ENCODE peak calls at places on chromosomes 5 and 9, in seven cellular contexts. One of them, this sample, is unnamed.
A peak's percentile ranks its signal among the peaks of the same experiment; 100 is the strongest.

GRCh38 chr9:124447297-124447661 is 3.0 kb upstream of the ADGRD2 start:
- DNase-seq in SK-N-SH: no peak
- DNase-seq in HepG2: no peak
- DNase-seq in GM12892: no peak
- DNase-seq in K562: no peak
- DNase-seq in H1: no peak
- DNase-seq in GM12878: no peak
- DNase-seq in this sample: no peak

GRCh38 chr5:88724201-88724600 is 158.8 kb downstream of the MEF2C start:
- DNase-seq in SK-N-SH: no peak
- DNase-seq in HepG2: no peak
- DNase-seq in GM12892: no peak
- DNase-seq in K562: no peak
- DNase-seq in H1: no peak
- DNase-seq in GM12878: no peak
- DNase-seq in this sample: no peak

GRCh38 chr9:99253772-99254431 is 31.8 kb downstream of the SEC61B start:
- DNase-seq in SK-N-SH: no peak
- DNase-seq in HepG2: no peak
- DNase-seq in GM12892: peak; percentile 72
- DNase-seq in K562: no peak
- DNase-seq in H1: no peak
- DNase-seq in GM12878: peak; percentile 90
- DNase-seq in this sample: peak; percentile 46

GRCh38 chr5:177478711-177479646 is 5.5 kb upstream of the DBN1 start:
- DNase-seq in SK-N-SH: peak; percentile 73
- DNase-seq in HepG2: no peak
- DNase-seq in GM12892: no peak
- DNase-seq in K562: no peak
- DNase-seq in H1: no peak
- DNase-seq in GM12878: no peak
- DNase-seq in this sample: no peak

GRCh38 chr9:29332789-29333188 is 1759.5 kb upstream of the C9orf72 start:
- DNase-seq in SK-N-SH: no peak
- DNase-seq in HepG2: no peak
- DNase-seq in GM12892: no peak
- DNase-seq in K562: no peak
- DNase-seq in H1: no peak
- DNase-seq in GM12878: no peak
- DNase-seq in this sample: no peak

GRCh38 chr5:5320062-5320805 is 102.2 kb upstream of the ICE1 start:
- DNase-seq in SK-N-SH: no peak
- DNase-seq in HepG2: no peak
- DNase-seq in GM12892: no peak
- DNase-seq in K562: no peak
- DNase-seq in H1: no peak
- DNase-seq in GM12878: no peak
- DNase-seq in this sample: no peak

GRCh38 chr9:6739218-6739617 is 18.6 kb upstream of the KDM4C start:
- DNase-seq in SK-N-SH: peak; percentile 33
- DNase-seq in HepG2: peak; percentile 39
- DNase-seq in GM12892: no peak
- DNase-seq in K562: no peak
- DNase-seq in H1: no peak
- DNase-seq in GM12878: no peak
- DNase-seq in this sample: no peak

GRCh38 chr9:98605116-98605515 is 103.6 kb downstream of the GABBR2 start:
- DNase-seq in SK-N-SH: no peak
- DNase-seq in HepG2: no peak
- DNase-seq in GM12892: no peak
- DNase-seq in K562: no peak
- DNase-seq in H1: no peak
- DNase-seq in GM12878: no peak
- DNase-seq in this sample: no peak

GRCh38 chr9:134651226-134651905 is 9.8 kb downstream of the COL5A1 start:
- DNase-seq in SK-N-SH: no peak
- DNase-seq in HepG2: no peak
- DNase-seq in GM12892: no peak
- DNase-seq in K562: no peak
- DNase-seq in H1: no peak
- DNase-seq in GM12878: no peak
- DNase-seq in this sample: no peak

GRCh38 chr9:136545065-136545965 is 533 bp downstream of the NOTCH1 start:
- DNase-seq in SK-N-SH: peak; percentile 65
- DNase-seq in HepG2: no peak
- DNase-seq in GM12892: peak; percentile 66
- DNase-seq in K562: peak; percentile 51
- DNase-seq in H1: no peak
- DNase-seq in GM12878: no peak
- DNase-seq in this sample: peak; percentile 63

GRCh38 chr5:56791396-56791795 is 24.0 kb upstream of the MAP3K1 start:
- DNase-seq in SK-N-SH: no peak
- DNase-seq in HepG2: no peak
- DNase-seq in GM12892: peak; percentile 11
- DNase-seq in K562: no peak
- DNase-seq in H1: no peak
- DNase-seq in GM12878: no peak
- DNase-seq in this sample: no peak

GRCh38 chr5:61535828-61536227 is 203.8 kb downstream of the ZSWIM6 start:
- DNase-seq in SK-N-SH: no peak
- DNase-seq in HepG2: no peak
- DNase-seq in GM12892: no peak
- DNase-seq in K562: no peak
- DNase-seq in H1: no peak
- DNase-seq in GM12878: no peak
- DNase-seq in this sample: no peak

GRCh38 chr5:83724915-83725314 is 4.3 kb upstream of the HAPLN1 start:
- DNase-seq in SK-N-SH: peak; percentile 10
- DNase-seq in HepG2: no peak
- DNase-seq in GM12892: no peak
- DNase-seq in K562: no peak
- DNase-seq in H1: no peak
- DNase-seq in GM12878: no peak
- DNase-seq in this sample: no peak

GRCh38 chr9:69157751-69158466 is 16.2 kb upstream of the TJP2 start:
- DNase-seq in SK-N-SH: no peak
- DNase-seq in HepG2: no peak
- DNase-seq in GM12892: no peak
- DNase-seq in K562: no peak
- DNase-seq in H1: no peak
- DNase-seq in GM12878: no peak
- DNase-seq in this sample: no peak

GRCh38 chr5:141508808-141509611 is 20.1 kb downstream of the PCDHGC5 start:
- DNase-seq in SK-N-SH: peak; percentile 90
- DNase-seq in HepG2: peak; percentile 5
- DNase-seq in GM12892: no peak
- DNase-seq in K562: no peak
- DNase-seq in H1: no peak
- DNase-seq in GM12878: no peak
- DNase-seq in this sample: no peak

GRCh38 chr5:142353093-142353472 is 28.3 kb upstream of the SPRY4 start:
- DNase-seq in SK-N-SH: no peak
- DNase-seq in HepG2: peak; percentile 96
- DNase-seq in GM12892: no peak
- DNase-seq in K562: no peak
- DNase-seq in H1: no peak
- DNase-seq in GM12878: no peak
- DNase-seq in this sample: no peak

GRCh38 chr5:14399054-14399657 is 182.4 kb upstream of the OTULINL start:
- DNase-seq in SK-N-SH: peak; percentile 56
- DNase-seq in HepG2: peak; percentile 28
- DNase-seq in GM12892: no peak
- DNase-seq in K562: peak; percentile 38
- DNase-seq in H1: no peak
- DNase-seq in GM12878: no peak
- DNase-seq in this sample: peak; percentile 32

GRCh38 chr9:93958121-93958874 is 3.1 kb upstream of the BARX1 start:
- DNase-seq in SK-N-SH: peak; percentile 66
- DNase-seq in HepG2: no peak
- DNase-seq in GM12892: no peak
- DNase-seq in K562: no peak
- DNase-seq in H1: peak; percentile 75
- DNase-seq in GM12878: no peak
- DNase-seq in this sample: no peak

GRCh38 chr9:93954436-93955355 is at the start of gene BARX1:
- DNase-seq in SK-N-SH: peak; percentile 63
- DNase-seq in HepG2: no peak
- DNase-seq in GM12892: no peak
- DNase-seq in K562: no peak
- DNase-seq in H1: peak; percentile 79
- DNase-seq in GM12878: no peak
- DNase-seq in this sample: no peak

GRCh38 chr9:93953492-93954435 is 1.4 kb downstream of the BARX1 start:
- DNase-seq in SK-N-SH: peak; percentile 33
- DNase-seq in HepG2: no peak
- DNase-seq in GM12892: no peak
- DNase-seq in K562: no peak
- DNase-seq in H1: peak; percentile 65
- DNase-seq in GM12878: no peak
- DNase-seq in this sample: no peak

GRCh38 chr9:93955356-93956182 is 414 bp upstream of the BARX1 start:
- DNase-seq in SK-N-SH: peak; percentile 58
- DNase-seq in HepG2: no peak
- DNase-seq in GM12892: no peak
- DNase-seq in K562: no peak
- DNase-seq in H1: peak; percentile 79
- DNase-seq in GM12878: no peak
- DNase-seq in this sample: no peak

GRCh38 chr9:93956183-93956784 is 1.1 kb upstream of the BARX1 start:
- DNase-seq in SK-N-SH: no peak
- DNase-seq in HepG2: no peak
- DNase-seq in GM12892: no peak
- DNase-seq in K562: no peak
- DNase-seq in H1: no peak
- DNase-seq in GM12878: no peak
- DNase-seq in this sample: no peak
- TF ChIP-seq TAF1 in SK-N-SH: no peak
- TF ChIP-seq TAF1 in HepG2: no peak
- TF ChIP-seq TAF1 in GM12892: no peak
- TF ChIP-seq TAF1 in K562: no peak
- TF ChIP-seq TAF1 in H1: no peak
- TF ChIP-seq TAF1 in GM12878: no peak
- TF ChIP-seq TAF1 in this sample: no peak

DNA sequence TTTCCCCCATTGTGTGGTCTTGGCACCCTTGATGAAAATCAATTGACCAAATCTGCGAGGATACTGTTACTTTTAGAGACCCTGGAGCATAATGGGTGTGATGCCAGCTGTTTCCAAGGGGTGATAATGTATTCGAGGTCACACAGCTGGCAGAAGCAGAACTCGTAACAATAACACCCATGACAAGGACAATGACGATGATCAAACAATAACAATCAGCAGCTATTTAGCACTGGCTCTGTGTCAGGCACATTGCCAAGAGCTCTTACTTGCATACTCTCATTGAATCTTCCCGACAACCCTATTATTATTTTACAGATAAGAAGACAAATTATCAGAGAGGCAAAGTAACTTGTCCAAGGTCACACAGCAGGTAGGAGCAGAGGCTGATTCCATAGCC is 223.7 kb upstream of the MSX2 start:
- DNase-seq in SK-N-SH: no peak
- DNase-seq in HepG2: no peak
- DNase-seq in GM12892: no peak
- DNase-seq in K562: no peak
- DNase-seq in H1: no peak
- DNase-seq in GM12878: no peak
- DNase-seq in this sample: no peak
- TF ChIP-seq TAF1 in SK-N-SH: no peak
- TF ChIP-seq TAF1 in HepG2: no peak
- TF ChIP-seq TAF1 in GM12892: no peak
- TF ChIP-seq TAF1 in K562: no peak
- TF ChIP-seq TAF1 in H1: no peak
- TF ChIP-seq TAF1 in GM12878: no peak
- TF ChIP-seq TAF1 in this sample: no peak

GRCh38 chr5:160925281-160925680 is 73.3 kb upstream of the ATP10B start:
- DNase-seq in SK-N-SH: no peak
- DNase-seq in HepG2: no peak
- DNase-seq in GM12892: no peak
- DNase-seq in K562: no peak
- DNase-seq in H1: no peak
- DNase-seq in GM12878: no peak
- DNase-seq in this sample: no peak

GRCh38 chr5:160923431-160923830 is 71.4 kb upstream of the ATP10B start:
- DNase-seq in SK-N-SH: no peak
- DNase-seq in HepG2: peak; percentile 22
- DNase-seq in GM12892: no peak
- DNase-seq in K562: no peak
- DNase-seq in H1: no peak
- DNase-seq in GM12878: no peak
- DNase-seq in this sample: no peak

GRCh38 chr5:160926428-160926827 is 74.4 kb upstream of the ATP10B start:
- DNase-seq in SK-N-SH: no peak
- DNase-seq in HepG2: no peak
- DNase-seq in GM12892: no peak
- DNase-seq in K562: no peak
- DNase-seq in H1: no peak
- DNase-seq in GM12878: no peak
- DNase-seq in this sample: no peak

GRCh38 chr5:160922311-160922710 is 70.3 kb upstream of the ATP10B start:
- DNase-seq in SK-N-SH: no peak
- DNase-seq in HepG2: no peak
- DNase-seq in GM12892: no peak
- DNase-seq in K562: no peak
- DNase-seq in H1: no peak
- DNase-seq in GM12878: no peak
- DNase-seq in this sample: no peak

DNA sequence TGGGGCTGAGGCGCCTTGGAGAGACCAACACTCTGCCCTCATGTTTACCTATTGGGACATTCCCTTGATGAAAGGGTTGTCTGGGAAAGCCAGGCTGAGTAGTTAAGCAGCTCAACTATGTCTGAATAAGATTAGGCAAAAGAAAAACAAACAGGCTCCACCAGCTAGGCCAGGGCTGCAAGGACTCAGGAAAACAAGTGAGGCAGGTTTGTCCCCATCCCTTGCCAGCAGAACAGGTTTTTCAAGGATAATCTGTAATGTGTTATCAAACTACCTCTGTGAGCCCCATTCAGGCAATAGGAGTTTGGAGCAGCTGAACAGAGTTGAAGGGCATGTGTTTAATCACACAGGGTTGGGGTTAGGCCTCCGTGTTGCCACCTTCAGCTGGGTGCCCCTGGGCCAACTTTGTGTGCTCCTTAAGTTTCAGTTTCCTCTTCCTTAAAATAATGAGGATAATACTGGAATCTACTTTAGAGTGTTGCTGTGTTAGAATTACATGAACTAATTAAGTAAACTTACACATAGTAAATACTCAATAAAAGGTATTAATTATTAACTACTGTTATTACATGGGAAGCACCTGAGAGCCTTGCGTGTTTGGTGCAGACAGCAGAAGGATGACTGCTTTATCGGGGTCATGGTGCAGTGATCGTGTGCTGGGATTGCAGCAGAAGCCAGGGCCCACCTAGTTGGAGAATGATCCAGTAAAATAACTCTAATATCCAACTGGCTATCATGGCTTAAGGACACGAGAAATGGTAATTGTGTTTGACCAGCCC is 72.1 kb upstream of the ATP10B start:
- DNase-seq in SK-N-SH: no peak
- DNase-seq in HepG2: peak; percentile 67
- DNase-seq in GM12892: no peak
- DNase-seq in K562: no peak
- DNase-seq in H1: no peak
- DNase-seq in GM12878: no peak
- DNase-seq in this sample: no peak
- TF ChIP-seq TAF1 in SK-N-SH: no peak
- TF ChIP-seq TAF1 in HepG2: no peak
- TF ChIP-seq TAF1 in GM12892: no peak
- TF ChIP-seq TAF1 in K562: no peak
- TF ChIP-seq TAF1 in H1: no peak
- TF ChIP-seq TAF1 in GM12878: no peak
- TF ChIP-seq TAF1 in this sample: no peak

GRCh38 chr9:94802795-94803194 is 76.3 kb downstream of the AOPEP start:
- DNase-seq in SK-N-SH: no peak
- DNase-seq in HepG2: no peak
- DNase-seq in GM12892: no peak
- DNase-seq in K562: no peak
- DNase-seq in H1: no peak
- DNase-seq in GM12878: peak; percentile 57
- DNase-seq in this sample: peak; percentile 30
- TF ChIP-seq TAF1 in SK-N-SH: no peak
- TF ChIP-seq TAF1 in HepG2: no peak
- TF ChIP-seq TAF1 in GM12892: no peak
- TF ChIP-seq TAF1 in K562: no peak
- TF ChIP-seq TAF1 in H1: no peak
- TF ChIP-seq TAF1 in GM12878: peak; percentile 30
- TF ChIP-seq TAF1 in this sample: no peak

This sample was measured in GM12891.